ENCODE peak calls at places on chromosome 17, in nine cellular contexts. One of them, this sample, is unnamed.

GRCh38 chr17:28726396-28726911 is 421 bp upstream of the TLCD1 start:
- DNase-seq in cardiac muscle cell: peak; percentile 61
- DNase-seq in testis: no peak
- DNase-seq in cardiac fibroblast: peak; percentile 57
- DNase-seq in colonic mucosa: peak; percentile 85
- DNase-seq in uterus: no peak
- DNase-seq in IMR-90: peak; percentile 39
- DNase-seq in A549: peak; percentile 73
- DNase-seq in lung: peak; percentile 76
- DNase-seq in this sample: no peak

GRCh38 chr17:49266233-49266632 is 35.6 kb upstream of the PHOSPHO1 start:
- DNase-seq in uterus: no peak
- DNase-seq in testis: no peak
- DNase-seq in A549: no peak
- DNase-seq in colonic mucosa: no peak
- DNase-seq in cardiac fibroblast: no peak
- DNase-seq in IMR-90: no peak
- DNase-seq in cardiac muscle cell: no peak
- DNase-seq in lung: no peak
- DNase-seq in this sample: no peak

GRCh38 chr17:7010523-7010922 is 1.9 kb upstream of the RNASEK start:
- DNase-seq in lung: no peak
- DNase-seq in cardiac fibroblast: no peak
- DNase-seq in IMR-90: no peak
- DNase-seq in A549: no peak
- DNase-seq in testis: no peak
- DNase-seq in colonic mucosa: no peak
- DNase-seq in uterus: no peak
- DNase-seq in cardiac muscle cell: no peak
- DNase-seq in this sample: no peak

GRCh38 chr17:72497915-72498314 is 377.1 kb downstream of the SOX9 start:
- DNase-seq in cardiac fibroblast: no peak
- DNase-seq in colonic mucosa: no peak
- DNase-seq in testis: no peak
- DNase-seq in cardiac muscle cell: no peak
- DNase-seq in A549: no peak
- DNase-seq in lung: no peak
- DNase-seq in IMR-90: no peak
- DNase-seq in uterus: no peak
- DNase-seq in this sample: no peak

GRCh38 chr17:64309021-64309420 is 46.0 kb upstream of the TEX2 start:
- DNase-seq in cardiac muscle cell: no peak
- DNase-seq in IMR-90: no peak
- DNase-seq in A549: no peak
- DNase-seq in lung: no peak
- DNase-seq in colonic mucosa: no peak
- DNase-seq in uterus: no peak
- DNase-seq in testis: no peak
- DNase-seq in cardiac fibroblast: no peak
- DNase-seq in this sample: no peak

GRCh38 chr17:10127819-10128375 is 70.5 kb downstream of the GAS7 start:
- DNase-seq in testis: peak; percentile 72
- DNase-seq in cardiac fibroblast: peak; percentile 70
- DNase-seq in IMR-90: peak; percentile 99
- DNase-seq in colonic mucosa: peak; percentile 61
- DNase-seq in uterus: peak; percentile 92
- DNase-seq in lung: peak; percentile 57
- DNase-seq in cardiac muscle cell: peak; percentile 98
- DNase-seq in A549: no peak
- DNase-seq in this sample: peak; percentile 60

GRCh38 chr17:17429222-17429621 is 47.6 kb upstream of the MED9 start:
- DNase-seq in colonic mucosa: no peak
- DNase-seq in IMR-90: no peak
- DNase-seq in uterus: no peak
- DNase-seq in cardiac muscle cell: no peak
- DNase-seq in testis: no peak
- DNase-seq in cardiac fibroblast: no peak
- DNase-seq in lung: no peak
- DNase-seq in A549: no peak
- DNase-seq in this sample: no peak

GRCh38 chr17:57499648-57500049 is 243.3 kb downstream of the MSI2 start:
- DNase-seq in cardiac muscle cell: no peak
- DNase-seq in testis: no peak
- DNase-seq in A549: peak; percentile 38
- DNase-seq in IMR-90: no peak
- DNase-seq in colonic mucosa: no peak
- DNase-seq in uterus: no peak
- DNase-seq in cardiac fibroblast: no peak
- DNase-seq in lung: no peak
- DNase-seq in this sample: no peak

GRCh38 chr17:68570531-68570930 is 30.6 kb downstream of the FAM20A start:
- DNase-seq in lung: no peak
- DNase-seq in A549: no peak
- DNase-seq in colonic mucosa: no peak
- DNase-seq in uterus: no peak
- DNase-seq in cardiac fibroblast: no peak
- DNase-seq in cardiac muscle cell: peak; percentile 50
- DNase-seq in IMR-90: no peak
- DNase-seq in testis: no peak
- DNase-seq in this sample: no peak

GRCh38 chr17:17835415-17836249 is 1.2 kb downstream of the SREBF1 start:
- DNase-seq in cardiac fibroblast: peak; percentile 47
- DNase-seq in colonic mucosa: no peak
- DNase-seq in A549: no peak
- DNase-seq in cardiac muscle cell: peak; percentile 28
- DNase-seq in testis: no peak
- DNase-seq in uterus: peak; percentile 52
- DNase-seq in lung: no peak
- DNase-seq in IMR-90: no peak
- DNase-seq in this sample: no peak

GRCh38 chr17:54900457-54901229 is at the start of gene TOM1L1:
- DNase-seq in testis: peak; percentile 76
- DNase-seq in A549: peak; percentile 85
- DNase-seq in uterus: peak; percentile 34
- DNase-seq in colonic mucosa: peak; percentile 87
- DNase-seq in IMR-90: peak; percentile 46
- DNase-seq in lung: peak; percentile 80
- DNase-seq in cardiac muscle cell: peak; percentile 72
- DNase-seq in cardiac fibroblast: peak; percentile 63
- DNase-seq in this sample: no peak

GRCh38 chr17:2749784-2750181 is 331 bp upstream of the CCDC92B start:
- DNase-seq in IMR-90: peak; percentile 57
- DNase-seq in lung: peak; percentile 63
- DNase-seq in uterus: peak; percentile 16
- DNase-seq in cardiac fibroblast: peak; percentile 62
- DNase-seq in testis: peak; percentile 77
- DNase-seq in A549: peak; percentile 73
- DNase-seq in colonic mucosa: peak; percentile 73
- DNase-seq in cardiac muscle cell: peak; percentile 81
- DNase-seq in this sample: peak; percentile 62

GRCh38 chr17:79746955-79747507 is 16.3 kb downstream of the ENPP7 start:
- DNase-seq in uterus: no peak
- DNase-seq in colonic mucosa: no peak
- DNase-seq in testis: no peak
- DNase-seq in cardiac muscle cell: peak; percentile 17
- DNase-seq in A549: no peak
- DNase-seq in IMR-90: no peak
- DNase-seq in cardiac fibroblast: peak; percentile 6
- DNase-seq in lung: no peak
- DNase-seq in this sample: no peak

GRCh38 chr17:38868095-38868967 is 1.5 kb upstream of the LASP1 start:
- DNase-seq in testis: peak; percentile 35
- DNase-seq in A549: peak; percentile 71
- DNase-seq in lung: peak; percentile 32
- DNase-seq in cardiac muscle cell: peak; percentile 80
- DNase-seq in cardiac fibroblast: peak; percentile 81
- DNase-seq in colonic mucosa: peak; percentile 63
- DNase-seq in uterus: peak; percentile 79
- DNase-seq in IMR-90: peak; percentile 55
- DNase-seq in this sample: no peak

GRCh38 chr17:38869647-38870258 is at the start of gene LASP1:
- DNase-seq in colonic mucosa: peak; percentile 94
- DNase-seq in testis: peak; percentile 92
- DNase-seq in cardiac muscle cell: peak; percentile 93
- DNase-seq in cardiac fibroblast: peak; percentile 86
- DNase-seq in IMR-90: peak; percentile 87
- DNase-seq in lung: peak; percentile 88
- DNase-seq in uterus: peak; percentile 87
- DNase-seq in A549: peak; percentile 90
- DNase-seq in this sample: peak; percentile 84

GRCh38 chr17:38870259-38871165 is 654 bp downstream of the LASP1 start:
- DNase-seq in lung: peak; percentile 75
- DNase-seq in A549: peak; percentile 73
- DNase-seq in uterus: peak; percentile 77
- DNase-seq in colonic mucosa: peak; percentile 85
- DNase-seq in cardiac muscle cell: peak; percentile 67
- DNase-seq in IMR-90: peak; percentile 42
- DNase-seq in testis: peak; percentile 83
- DNase-seq in cardiac fibroblast: peak; percentile 57
- DNase-seq in this sample: peak; percentile 61

GRCh38 chr17:38867179-38867994 is 2.5 kb upstream of the LASP1 start:
- DNase-seq in testis: peak; percentile 73
- DNase-seq in cardiac fibroblast: peak; percentile 89
- DNase-seq in cardiac muscle cell: peak; percentile 71
- DNase-seq in IMR-90: peak; percentile 68
- DNase-seq in colonic mucosa: peak; percentile 70
- DNase-seq in uterus: peak; percentile 77
- DNase-seq in A549: peak; percentile 87
- DNase-seq in lung: peak; percentile 74
- DNase-seq in this sample: no peak

GRCh38 chr17:38868968-38869646 is 751 bp upstream of the LASP1 start:
- DNase-seq in cardiac fibroblast: peak; percentile 94
- DNase-seq in A549: peak; percentile 92
- DNase-seq in cardiac muscle cell: peak; percentile 90
- DNase-seq in IMR-90: peak; percentile 88
- DNase-seq in uterus: peak; percentile 95
- DNase-seq in colonic mucosa: peak; percentile 92
- DNase-seq in testis: peak; percentile 95
- DNase-seq in lung: peak; percentile 92
- DNase-seq in this sample: peak; percentile 80
- TF ChIP-seq CTCF in cardiac fibroblast: peak; percentile 25
- TF ChIP-seq CTCF in A549: peak; percentile 51
- TF ChIP-seq CTCF in cardiac muscle cell: peak; percentile 37
- TF ChIP-seq CTCF in IMR-90: peak; percentile 42
- TF ChIP-seq CTCF in uterus: peak; percentile 36
- TF ChIP-seq CTCF in colonic mucosa: no peak
- TF ChIP-seq CTCF in testis: no peak
- TF ChIP-seq CTCF in lung: no peak
- TF ChIP-seq CTCF in this sample: no peak

DNA sequence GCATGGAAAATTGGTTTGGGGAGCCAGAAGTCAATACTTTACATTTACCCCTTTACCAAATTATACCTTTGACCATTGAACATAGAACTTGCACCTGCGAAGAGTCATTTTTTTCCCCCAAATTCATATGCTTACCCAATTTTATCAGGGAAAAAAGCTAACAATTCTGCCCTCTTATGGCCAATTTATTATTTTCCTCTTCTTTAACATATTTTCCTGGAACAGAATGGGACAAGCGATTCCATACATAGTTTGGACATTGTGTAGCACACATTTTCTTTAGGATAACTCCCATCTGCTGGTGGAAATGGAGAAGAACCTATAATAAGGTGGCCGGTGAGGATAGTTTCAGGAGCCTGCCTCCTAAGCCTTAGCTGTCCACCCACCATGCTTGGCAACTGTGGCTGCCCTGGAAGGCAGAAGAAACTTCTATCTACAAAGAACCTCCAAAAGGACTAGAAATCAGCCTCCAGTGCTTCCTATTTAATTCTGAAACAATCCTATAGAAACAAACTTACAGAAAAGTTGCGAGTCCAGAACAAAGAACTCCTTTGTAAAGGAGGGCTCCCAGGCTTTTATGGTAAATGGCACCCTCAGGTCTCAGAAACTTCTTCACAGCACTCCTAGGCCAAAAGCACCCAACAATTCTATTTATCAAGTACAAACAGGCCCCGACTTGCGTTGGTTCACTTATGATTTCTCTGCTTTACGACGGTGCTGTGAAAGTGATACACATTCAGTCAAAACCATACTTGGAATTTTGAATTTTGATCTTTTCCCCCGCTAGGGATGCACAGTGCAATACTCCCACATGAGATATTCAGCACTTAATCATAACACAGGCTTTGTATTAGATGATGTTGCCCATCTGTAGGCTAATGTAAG is 64.1 kb upstream of the CACNG4 start:
- DNase-seq in A549: peak; percentile 39
- DNase-seq in testis: no peak
- DNase-seq in colonic mucosa: no peak
- DNase-seq in uterus: no peak
- DNase-seq in cardiac muscle cell: peak; percentile 29
- DNase-seq in IMR-90: peak; percentile 55
- DNase-seq in lung: no peak
- DNase-seq in cardiac fibroblast: peak; percentile 28
- DNase-seq in this sample: no peak
- TF ChIP-seq CTCF in A549: peak; percentile 82
- TF ChIP-seq CTCF in testis: peak; percentile 9
- TF ChIP-seq CTCF in colonic mucosa: no peak
- TF ChIP-seq CTCF in uterus: no peak
- TF ChIP-seq CTCF in cardiac muscle cell: peak; percentile 48
- TF ChIP-seq CTCF in IMR-90: peak; percentile 41
- TF ChIP-seq CTCF in lung: no peak
- TF ChIP-seq CTCF in cardiac fibroblast: peak; percentile 20
- TF ChIP-seq CTCF in this sample: no peak

GRCh38 chr17:40791808-40792436 is 7.8 kb downstream of the KRT28 start:
- DNase-seq in colonic mucosa: no peak
- DNase-seq in cardiac fibroblast: peak; percentile 67
- DNase-seq in lung: no peak
- DNase-seq in IMR-90: peak; percentile 55
- DNase-seq in cardiac muscle cell: peak; percentile 62
- DNase-seq in A549: peak; percentile 61
- DNase-seq in testis: no peak
- DNase-seq in uterus: no peak
- DNase-seq in this sample: no peak
- TF ChIP-seq CTCF in colonic mucosa: peak; percentile 25
- TF ChIP-seq CTCF in cardiac fibroblast: peak; percentile 57
- TF ChIP-seq CTCF in lung: peak; percentile 19
- TF ChIP-seq CTCF in IMR-90: peak; percentile 71
- TF ChIP-seq CTCF in cardiac muscle cell: peak; percentile 71
- TF ChIP-seq CTCF in A549: peak; percentile 98
- TF ChIP-seq CTCF in testis: peak; percentile 68
- TF ChIP-seq CTCF in uterus: peak; percentile 60
- TF ChIP-seq CTCF in this sample: peak; percentile 11

DNA sequence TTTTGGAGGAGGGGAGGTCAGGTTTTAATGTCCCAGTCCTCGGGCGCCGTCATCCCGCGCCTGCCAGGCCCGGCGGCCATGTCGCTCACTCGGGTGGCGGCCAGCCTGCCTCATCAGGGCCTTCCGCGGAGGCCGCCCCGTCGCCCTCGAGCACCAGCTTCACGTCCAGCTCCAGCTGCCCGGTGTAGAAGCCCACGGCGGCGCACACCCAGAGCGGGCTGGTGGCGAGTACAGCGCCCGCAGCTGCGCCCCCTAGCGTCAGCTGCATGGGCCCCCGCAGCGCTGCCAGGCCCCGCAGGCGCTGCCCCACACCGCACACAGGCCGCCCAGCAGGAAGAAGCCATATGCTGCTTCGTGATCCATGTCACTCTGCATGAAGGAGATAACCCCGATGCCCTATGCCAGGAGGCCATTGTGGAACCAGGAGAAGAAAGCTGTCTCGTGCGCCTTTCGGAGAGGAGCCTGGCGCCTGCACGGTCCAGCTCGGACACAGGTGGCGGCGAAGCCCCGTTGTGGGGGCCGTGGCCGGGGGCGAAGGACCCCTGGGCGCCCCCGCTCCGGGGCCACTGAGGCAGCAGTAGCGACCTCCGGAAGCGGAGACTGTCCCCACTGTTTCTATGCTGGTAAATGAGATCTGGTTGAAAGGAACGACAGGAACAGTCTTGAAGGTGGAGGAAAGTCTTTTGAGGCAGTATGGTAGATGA is 9.6 kb downstream of the AP2B1 start:
- DNase-seq in IMR-90: no peak
- DNase-seq in cardiac fibroblast: no peak
- DNase-seq in cardiac muscle cell: no peak
- DNase-seq in testis: peak; percentile 29
- DNase-seq in A549: no peak
- DNase-seq in uterus: no peak
- DNase-seq in colonic mucosa: no peak
- DNase-seq in lung: no peak
- DNase-seq in this sample: no peak
- TF ChIP-seq CTCF in IMR-90: no peak
- TF ChIP-seq CTCF in cardiac fibroblast: no peak
- TF ChIP-seq CTCF in cardiac muscle cell: no peak
- TF ChIP-seq CTCF in testis: peak; percentile 44
- TF ChIP-seq CTCF in A549: no peak
- TF ChIP-seq CTCF in uterus: no peak
- TF ChIP-seq CTCF in colonic mucosa: no peak
- TF ChIP-seq CTCF in lung: no peak
- TF ChIP-seq CTCF in this sample: no peak

This sample was measured in CD14-positive monocyte.